ENCODE peak calls at places on chromosomes 16 and 17, in ten cellular contexts. D, W, U, N, E, S, L, Y, T and M are unnamed samples.

GRCh38 chr16:79887541-79888540 is 287.3 kb upstream of the MAF start:
- DNase-seq in D (no peak), N (no peak), S (no peak), L (no peak), Y (no peak), T (no peak), E (no peak), W (no peak), U (no peak), M (no peak)

GRCh38 chr17:82367724-82368524 is 3.6 kb upstream of the UTS2R start:
- DNase-seq in T (no peak), S (no peak), D (no peak), L (no peak), E (no peak), U (no peak), Y (no peak), N (no peak), W (peak), M (no peak)

GRCh38 chr17:43175213-43176118 is 4.5 kb downstream of the NBR1 start:
- DNase-seq in S (no peak), D (no peak), T (no peak), N (no peak), E (no peak), Y (no peak), L (no peak), U (no peak), W (peak), M (no peak)

GRCh38 chr17:19978206-19978802 is 676 bp upstream of the AKAP10 start:
- DNase-seq in E (no peak), Y (peak), U (no peak), S (peak), L (no peak), W (no peak), N (peak), D (no peak), T (no peak), M (no peak)

GRCh38 chr17:80695979-80696378 is 151.3 kb downstream of the RPTOR start:
- DNase-seq in W (no peak), D (no peak), U (no peak), E (no peak), L (no peak), N (no peak), T (no peak), Y (no peak), S (no peak), M (no peak)

GRCh38 chr16:24540575-24541240 is 1.3 kb downstream of the RBBP6 start:
- DNase-seq in N (peak), E (no peak), Y (no peak), U (no peak), W (peak), S (peak), T (no peak), L (peak), D (no peak), M (no peak)

GRCh38 chr17:2331303-2331702 is 5.0 kb downstream of the TSR1 start:
- DNase-seq in N (no peak), L (no peak), D (no peak), S (no peak), T (no peak), Y (no peak), U (no peak), W (no peak), E (no peak), M (no peak)

GRCh38 chr16:54651851-54652770 is 278.6 kb upstream of the IRX5 start:
- DNase-seq in N (no peak), D (no peak), L (no peak), E (no peak), W (no peak), S (no peak), T (no peak), Y (no peak), U (no peak), M (no peak)

GRCh38 chr16:54843424-54843750 is 87.3 kb upstream of the IRX5 start:
- DNase-seq in W (no peak), L (no peak), S (no peak), E (no peak), U (no peak), D (no peak), Y (no peak), N (no peak), T (no peak), M (no peak)

GRCh38 chr17:17985555-17985954 is 12.9 kb downstream of the DRC3 start:
- DNase-seq in T (no peak), U (no peak), Y (no peak), S (no peak), L (no peak), N (no peak), D (no peak), W (no peak), E (no peak), M (no peak)

GRCh38 chr17:75552847-75553552 is 27.5 kb downstream of the LLGL2 start:
- DNase-seq in L (peak), U (no peak), N (no peak), Y (no peak), T (no peak), E (no peak), W (peak), S (no peak), D (no peak), M (no peak)

GRCh38 chr17:27323538-27324212 is 29.8 kb downstream of the WSB1 start:
- DNase-seq in L (no peak), E (no peak), D (no peak), T (no peak), S (peak), U (no peak), N (no peak), W (peak), Y (no peak), M (no peak)

GRCh38 chr16:75420987-75421819 is 12.1 kb downstream of the CFDP1 start:
- DNase-seq in E (no peak), S (peak), N (no peak), T (no peak), D (no peak), U (peak), W (peak), L (peak), Y (peak), M (no peak)

GRCh38 chr17:72719582-72720493 is 372.6 kb downstream of the SLC39A11 start:
- DNase-seq in E (peak), U (no peak), S (peak), L (no peak), N (no peak), Y (peak), T (no peak), W (no peak), D (no peak), M (no peak)

GRCh38 chr17:47987240-47987835 is 16.4 kb downstream of the CDK5RAP3 start:
- DNase-seq in D (no peak), W (peak), S (no peak), N (no peak), Y (no peak), U (no peak), T (no peak), E (no peak), L (no peak), M (no peak)

GRCh38 chr17:76381633-76382304 is 2.6 kb upstream of the SPHK1 start:
- DNase-seq in S (peak), D (no peak), N (no peak), Y (no peak), U (no peak), T (no peak), W (peak), E (no peak), L (no peak), M (no peak)

GRCh38 chr17:6070280-6070894 is at the start of gene WSCD1:
- DNase-seq in Y (no peak), T (peak), W (no peak), E (no peak), D (peak), S (peak), N (peak), L (no peak), U (peak), M (no peak)

GRCh38 chr16:68272501-68273209 is 8.3 kb downstream of the SLC7A6 start:
- DNase-seq in Y (no peak), D (peak), U (no peak), N (peak), E (peak), T (no peak), S (peak), W (no peak), L (no peak), M (no peak)

GRCh38 chr16:51243836-51244483 is 92.9 kb upstream of the SALL1 start:
- DNase-seq in U (no peak), T (no peak), Y (no peak), S (peak), N (no peak), D (no peak), E (no peak), L (no peak), W (no peak), M (no peak)

GRCh38 chr17:2374549-2375285 is 26.1 kb downstream of the MNT start:
- DNase-seq in L (no peak), S (no peak), D (no peak), W (no peak), T (no peak), E (no peak), N (no peak), U (no peak), Y (no peak), M (no peak)

GRCh38 chr16:84090212-84090611 is 26.5 kb downstream of the MBTPS1 start:
- DNase-seq in U (no peak), S (no peak), E (no peak), W (no peak), Y (no peak), N (no peak), T (no peak), D (no peak), L (no peak), M (no peak)

GRCh38 chr17:57114085-57114673 is 29.1 kb downstream of the AKAP1 start:
- DNase-seq in W (peak), E (peak), N (peak), Y (peak), L (no peak), D (no peak), T (no peak), U (no peak), S (peak), M (no peak)

GRCh38 chr17:81863123-81863675 is 2.9 kb upstream of the P4HB start:
- DNase-seq in L (no peak), T (no peak), W (no peak), Y (no peak), U (no peak), E (no peak), D (no peak), N (no peak), S (no peak), M (no peak)

GRCh38 chr16:1433263-1433560 is 2.3 kb downstream of the PERCC1 start:
- DNase-seq in W (no peak), D (no peak), Y (no peak), U (no peak), E (no peak), N (no peak), L (no peak), S (no peak), T (no peak), M (no peak)

GRCh38 chr17:63001689-63002394 is 35.8 kb downstream of the TANC2 start:
- DNase-seq in D (no peak), T (no peak), W (peak), U (no peak), L (peak), N (no peak), S (no peak), E (no peak), Y (no peak), M (no peak)

GRCh38 chr17:77356109-77356689 is 215.4 kb downstream of the SEC14L1 start:
- DNase-seq in L (peak), T (no peak), Y (no peak), S (no peak), W (peak), U (no peak), E (no peak), N (no peak), D (peak), M (peak)

GRCh38 chr16:23499801-23500200 is 10.5 kb downstream of the GGA2 start:
- DNase-seq in U (no peak), W (no peak), E (no peak), D (no peak), N (no peak), T (peak), L (no peak), Y (no peak), S (peak), M (no peak)